ENCODE peak calls at places on chromosome 1, in ten cellular contexts. H is A549, M is GM12878, E is H1, O is suprapubic skin, C is K562, V is transverse colon, Q is ovary, B is stomach, K is sigmoid colon. X is an unnamed sample.

GRCh38 chr1:164611754-164612642 is 53.0 kb downstream of the PBX1 start:
- DNase-seq in V (peak), M (no peak), K (no peak), B (peak), Q (no peak), C (no peak), E (no peak), O (no peak), H (peak), X (no peak)

GRCh38 chr1:118118469-118118868 is 66.6 kb downstream of the SPAG17 start:
- DNase-seq in Q (no peak), K (no peak), H (no peak), C (no peak), B (peak), M (no peak), O (no peak), V (no peak), E (no peak), X (peak)

GRCh38 chr1:215606564-215607168 is 39.6 kb downstream of the KCTD3 start:
- DNase-seq in Q (no peak), C (peak), M (no peak), E (no peak), B (no peak), K (no peak), O (no peak), V (no peak), H (no peak), X (no peak)

GRCh38 chr1:116298746-116299145 is 74.3 kb upstream of the ATP1A1 start:
- DNase-seq in M (no peak), E (no peak), Q (no peak), C (no peak), H (no peak), K (no peak), V (no peak), B (no peak), O (no peak), X (no peak)

GRCh38 chr1:175885247-175885646 is 141.9 kb upstream of the TNR start:
- DNase-seq in Q (no peak), V (no peak), B (no peak), C (no peak), O (no peak), M (no peak), H (no peak), K (peak), E (no peak), X (no peak)

GRCh38 chr1:199089393-199090122 is 450.7 kb downstream of the PTPRC start:
- DNase-seq in E (no peak), O (no peak), Q (no peak), K (no peak), C (no peak), M (peak), B (no peak), V (no peak), H (no peak), X (no peak)

GRCh38 chr1:25797939-25798338 is 2.1 kb upstream of the SELENON start:
- DNase-seq in B (peak), K (no peak), C (peak), V (no peak), O (no peak), M (no peak), H (peak), Q (no peak), E (peak), X (no peak)

GRCh38 chr1:209810783-209811182 is 4.8 kb upstream of the IRF6 start:
- DNase-seq in V (no peak), O (no peak), C (no peak), B (no peak), K (no peak), Q (no peak), M (no peak), H (no peak), E (no peak), X (no peak)

GRCh38 chr1:41920658-41921057 is 1.9 kb upstream of the HIVEP3 start:
- DNase-seq in C (no peak), K (no peak), Q (no peak), H (peak), E (no peak), B (no peak), V (no peak), M (no peak), O (no peak), X (no peak)

GRCh38 chr1:113982955-113983742 is 3.9 kb downstream of the OLFML3 start:
- DNase-seq in O (no peak), V (no peak), K (no peak), H (no peak), M (no peak), Q (no peak), E (no peak), C (no peak), B (no peak), X (no peak)

GRCh38 chr1:113983826-113984225 is 4.6 kb downstream of the OLFML3 start:
- DNase-seq in Q (no peak), C (no peak), K (no peak), M (no peak), H (no peak), V (no peak), B (no peak), E (no peak), O (no peak), X (no peak)

GRCh38 chr1:113980120-113980519 is 846 bp downstream of the OLFML3 start:
- DNase-seq in E (no peak), Q (peak), V (peak), K (peak), M (no peak), C (no peak), H (no peak), O (no peak), B (peak), X (peak)

GRCh38 chr1:113984710-113985109 is 5.4 kb downstream of the OLFML3 start:
- DNase-seq in K (no peak), O (no peak), B (no peak), V (no peak), H (no peak), C (no peak), Q (no peak), M (no peak), E (no peak), X (no peak)

DNA sequence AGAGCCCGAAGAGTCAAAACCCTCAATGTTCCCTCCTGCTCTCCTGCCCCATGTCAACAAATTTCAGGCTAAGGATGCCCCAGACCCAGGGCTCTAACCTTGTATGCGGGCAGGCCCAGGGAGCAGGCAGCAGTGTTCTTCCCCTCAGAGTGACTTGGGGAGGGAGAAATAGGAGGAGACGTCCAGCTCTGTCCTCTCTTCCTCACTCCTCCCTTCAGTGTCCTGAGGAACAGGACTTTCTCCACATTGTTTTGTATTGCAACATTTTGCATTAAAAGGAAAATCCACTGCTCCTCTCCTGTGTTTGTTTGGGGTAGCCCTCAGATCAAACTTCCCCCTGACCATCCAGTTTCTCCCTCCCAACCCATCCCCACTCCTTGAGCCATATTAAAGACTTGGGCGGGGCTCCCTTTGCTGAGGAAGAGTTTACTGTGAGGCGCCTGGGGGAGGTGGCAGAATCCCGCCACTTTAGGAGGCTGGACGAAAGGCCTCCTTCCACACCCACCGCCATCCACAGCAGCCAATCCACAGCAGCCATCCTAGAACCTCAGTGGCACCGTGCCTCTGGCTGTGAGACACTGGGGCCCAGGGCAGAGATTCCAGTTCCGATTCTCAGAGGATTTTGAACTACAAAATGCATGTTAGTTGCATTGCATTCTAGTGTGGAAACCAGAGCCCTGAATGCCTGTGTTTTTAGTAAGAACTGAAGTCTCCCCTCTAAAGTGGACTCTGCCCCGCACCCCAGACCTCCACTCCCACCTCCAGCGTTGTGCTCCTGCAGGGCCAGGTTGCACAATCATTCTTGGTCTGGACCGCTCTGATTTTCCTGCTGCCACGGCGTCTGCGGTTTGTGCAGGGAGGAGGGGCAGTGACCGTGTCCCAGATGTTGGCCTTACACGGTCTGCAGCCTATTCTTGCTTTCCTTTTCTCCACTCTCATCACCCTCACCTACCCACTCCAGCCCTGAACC is 3.0 kb downstream of the OLFML3 start:
- DNase-seq in O (no peak), E (no peak), B (peak), H (no peak), Q (peak), M (no peak), C (no peak), K (peak), V (peak), X (peak)
- TF ChIP-seq EP300 in O (no peak), E (no peak), B (no peak), H (no peak), Q (no peak), M (no peak), C (no peak), K (no peak), V (no peak), X (peak)

GRCh38 chr1:207282496-207283380 is 38.7 kb upstream of the CD55 start:
- DNase-seq in M (no peak), V (peak), E (no peak), B (peak), O (no peak), C (no peak), K (no peak), H (no peak), Q (no peak), X (no peak)

GRCh38 chr1:207282049-207282448 is 39.4 kb upstream of the CD55 start:
- DNase-seq in K (no peak), C (no peak), V (no peak), E (no peak), O (no peak), B (no peak), Q (no peak), M (no peak), H (no peak), X (no peak)

GRCh38 chr1:207283421-207283820 is 38.1 kb upstream of the CD55 start:
- DNase-seq in O (no peak), H (no peak), K (no peak), B (no peak), E (no peak), Q (no peak), M (no peak), C (no peak), V (no peak), X (no peak)

GRCh38 chr1:207286747-207287528 is 34.5 kb upstream of the CD55 start:
- DNase-seq in C (no peak), B (no peak), K (no peak), Q (no peak), M (no peak), H (no peak), O (no peak), V (no peak), E (no peak), X (no peak)

DNA sequence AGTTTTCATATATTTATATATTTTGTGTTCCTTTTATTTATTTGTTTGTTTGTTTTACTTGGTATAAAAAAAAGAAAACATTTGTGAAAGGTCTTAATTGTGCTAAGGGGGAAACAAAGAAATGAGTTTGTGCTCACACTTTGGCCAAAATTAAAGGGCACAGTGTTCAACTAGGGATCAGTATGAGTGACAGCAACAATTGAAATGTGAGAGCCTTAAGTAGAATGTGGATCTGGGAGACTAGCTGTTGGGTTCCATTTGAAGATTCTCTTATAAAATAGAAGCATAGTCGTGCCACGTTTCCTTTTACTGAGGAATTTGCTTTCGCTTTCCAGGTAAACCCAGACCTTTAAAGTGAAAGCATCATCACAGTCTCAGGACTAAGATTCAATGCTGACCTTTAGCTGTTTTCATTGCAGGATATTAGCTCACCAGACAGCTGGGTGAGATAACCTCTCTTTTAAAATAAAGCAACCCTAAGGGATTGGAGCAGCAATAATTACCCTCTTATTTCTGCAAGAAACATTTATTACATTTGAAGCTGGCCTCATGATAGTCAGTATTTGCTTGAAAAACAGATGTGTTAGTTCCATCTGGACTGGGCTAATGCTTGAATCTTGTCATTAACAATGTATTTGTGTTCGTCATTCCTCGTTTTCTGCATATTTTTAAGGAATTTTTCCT is 37.1 kb upstream of the CD55 start:
- DNase-seq in E (no peak), O (no peak), M (no peak), H (no peak), V (no peak), B (no peak), K (no peak), C (no peak), Q (no peak), X (no peak)
- TF ChIP-seq EP300 in E (no peak), O (no peak), M (no peak), H (no peak), V (no peak), B (no peak), K (no peak), C (no peak), Q (no peak), X (no peak)

GRCh38 chr1:230163205-230163604 is 96.2 kb downstream of the GALNT2 start:
- DNase-seq in M (no peak), O (no peak), K (peak), E (no peak), V (no peak), B (no peak), H (no peak), C (no peak), Q (peak), X (no peak)
- TF ChIP-seq EP300 in M (no peak), O (no peak), K (no peak), E (no peak), V (no peak), B (no peak), H (no peak), C (no peak), Q (no peak), X (no peak)

GRCh38 chr1:4132525-4133308 is 232.6 kb upstream of the C1orf174 start:
- DNase-seq in E (no peak), Q (no peak), O (no peak), V (no peak), H (no peak), M (no peak), C (no peak), B (no peak), K (no peak), X (no peak)
- TF ChIP-seq EP300 in E (no peak), Q (no peak), O (no peak), V (no peak), H (no peak), M (no peak), C (no peak), B (no peak), K (no peak), X (no peak)

GRCh38 chr1:113691184-113691583 is 68.1 kb downstream of the PHTF1 start:
- DNase-seq in H (no peak), O (no peak), Q (no peak), M (no peak), C (no peak), E (no peak), K (no peak), B (no peak), V (no peak), X (no peak)
- TF ChIP-seq EP300 in H (no peak), O (no peak), Q (no peak), M (no peak), C (peak), E (no peak), K (no peak), B (no peak), V (no peak), X (no peak)

GRCh38 chr1:87941292-87941946 is 612.7 kb downstream of the LMO4 start:
- DNase-seq in M (no peak), Q (no peak), B (no peak), K (no peak), C (no peak), O (no peak), V (no peak), H (no peak), E (no peak), X (no peak)
- TF ChIP-seq EP300 in M (no peak), Q (no peak), B (no peak), K (no peak), C (no peak), O (no peak), V (no peak), H (no peak), E (no peak), X (no peak)

DNA sequence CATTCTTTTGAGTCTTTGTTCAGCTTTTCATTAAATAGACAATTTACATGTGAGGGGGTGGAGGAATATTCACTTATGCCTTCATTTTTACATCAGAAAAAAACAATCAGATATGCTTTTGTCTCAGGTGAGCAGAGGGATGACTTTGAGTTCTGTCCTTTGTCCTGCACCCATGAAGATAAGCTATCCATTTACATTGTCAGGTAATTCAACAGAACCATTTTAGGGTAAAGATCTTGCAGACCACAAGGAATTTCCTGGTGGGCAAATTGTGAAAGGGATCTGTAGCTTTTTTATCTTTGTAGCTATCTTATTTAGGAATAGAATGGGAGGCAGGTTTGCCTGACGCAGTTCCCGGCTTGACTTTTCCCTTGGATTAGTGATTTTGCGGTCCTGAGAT is 242.7 kb upstream of the IRF2BP2 start:
- DNase-seq in Q (no peak), K (no peak), C (no peak), E (no peak), M (no peak), B (no peak), O (no peak), V (no peak), H (no peak), X (no peak)
- TF ChIP-seq EP300 in Q (no peak), K (no peak), C (no peak), E (no peak), M (no peak), B (no peak), O (no peak), V (no peak), H (no peak), X (no peak)

DNA sequence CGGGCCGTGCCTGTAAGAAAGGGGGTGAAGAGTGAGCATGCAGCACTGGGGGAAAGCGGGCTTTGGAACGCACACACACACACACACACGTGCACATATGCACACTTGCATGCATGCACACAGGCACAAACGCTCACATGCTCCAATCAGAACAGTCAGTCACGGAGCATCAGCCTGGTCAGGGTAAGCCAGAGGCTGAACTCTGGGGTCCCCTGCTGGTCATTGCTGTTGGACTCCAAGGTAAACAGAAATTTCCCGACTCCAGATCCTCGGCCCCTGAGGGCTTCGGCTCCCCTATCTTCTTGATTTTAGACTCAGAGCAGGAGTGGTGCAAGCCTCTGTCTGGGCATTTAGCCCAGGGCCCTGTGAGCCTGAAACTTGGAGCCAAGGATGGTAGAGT is 54.2 kb downstream of the SYT2 start:
- DNase-seq in M (no peak), O (no peak), V (no peak), C (peak), H (peak), K (no peak), E (peak), B (no peak), Q (no peak), X (no peak)
- TF ChIP-seq EP300 in M (no peak), O (no peak), V (no peak), C (no peak), H (no peak), K (no peak), E (no peak), B (no peak), Q (no peak), X (no peak)